ENCODE peak calls at places on chromosomes 3 and 15, in ten cellular contexts. D is A673, T is HepG2, H is AG08395, Z is AG04450, Q is GM12891, U is dermis microvascular lymphatic vessel endothelial cell, J is globus pallidus, M is cardiac muscle cell, K is NCI-H446 treated with DMSO at 0.1 percent for 48 hours. E is an unnamed sample.
A peak's percentile ranks its signal among the peaks of the same experiment; 100 is the strongest.

GRCh38 chr3:181711325-181712135 is at the start of gene SOX2:
- DNase-seq in D (peak; percentile 98), T (peak; percentile 67), H (peak; percentile 52), Z (no peak), Q (peak; percentile 57), U (peak; percentile 73), J (peak; percentile 95), M (peak; percentile 86), K (peak; percentile 94), E (no peak)

GRCh38 chr3:38274864-38275649 is 7.0 kb upstream of the SLC22A14 start:
- DNase-seq in D (no peak), T (no peak), H (no peak), Z (no peak), Q (no peak), U (no peak), J (no peak), M (no peak), K (no peak), E (no peak)

GRCh38 chr3:177676148-177676547 is 478.9 kb upstream of the TBL1XR1 start:
- DNase-seq in D (peak; percentile 49), T (no peak), H (no peak), Z (no peak), Q (no peak), U (no peak), J (no peak), M (no peak), K (no peak), E (no peak)

GRCh38 chr3:54780336-54780735 is 147.5 kb downstream of the LRTM1 start:
- DNase-seq in D (no peak), T (no peak), H (no peak), Z (no peak), Q (no peak), U (no peak), J (no peak), M (no peak), K (no peak), E (no peak)

GRCh38 chr3:113834983-113835382 is 3.6 kb upstream of the GRAMD1C start:
- DNase-seq in D (no peak), T (no peak), H (no peak), Z (no peak), Q (no peak), U (peak; percentile 8), J (no peak), M (no peak), K (no peak), E (no peak)

GRCh38 chr3:117814975-117815374 is 1105.4 kb downstream of the TUSC7 start:
- DNase-seq in D (no peak), T (no peak), H (no peak), Z (no peak), Q (no peak), U (no peak), J (no peak), M (no peak), K (no peak), E (no peak)

GRCh38 chr15:60221356-60221755 is 176.4 kb downstream of the ANXA2 start:
- DNase-seq in D (no peak), T (no peak), H (no peak), Z (no peak), Q (no peak), U (no peak), J (no peak), M (no peak), K (no peak), E (no peak)

GRCh38 chr15:66094331-66094730 is 159.2 kb downstream of the MEGF11 start:
- DNase-seq in D (no peak), T (no peak), H (no peak), Z (no peak), Q (no peak), U (no peak), J (no peak), M (no peak), K (no peak), E (no peak)

GRCh38 chr15:40087095-40087805 is 21.4 kb downstream of the BMF start:
- DNase-seq in D (no peak), T (no peak), H (no peak), Z (no peak), Q (no peak), U (no peak), J (no peak), M (no peak), K (no peak), E (no peak)

GRCh38 chr15:64883997-64884511 is 27.6 kb upstream of the ANKDD1A start:
- DNase-seq in D (peak; percentile 56), T (no peak), H (peak; percentile 92), Z (peak; percentile 76), Q (no peak), U (peak; percentile 95), J (no peak), M (peak; percentile 76), K (no peak), E (peak; percentile 51)

GRCh38 chr3:86887876-86888275 is 103.1 kb downstream of the VGLL3 start:
- DNase-seq in D (no peak), T (no peak), H (no peak), Z (no peak), Q (no peak), U (no peak), J (no peak), M (no peak), K (no peak), E (no peak)

GRCh38 chr3:172675371-172676193 is 35.3 kb downstream of the NCEH1 start:
- DNase-seq in D (peak; percentile 72), T (peak; percentile 53), H (peak; percentile 42), Z (no peak), Q (no peak), U (peak; percentile 68), J (no peak), M (peak; percentile 64), K (peak; percentile 23), E (no peak)

GRCh38 chr3:167821248-167821805 is 85.8 kb downstream of the SERPINI1 start:
- DNase-seq in D (no peak), T (no peak), H (no peak), Z (no peak), Q (no peak), U (no peak), J (no peak), M (no peak), K (no peak), E (no peak)

GRCh38 chr3:133136114-133137041 is 98.2 kb downstream of the TMEM108 start:
- DNase-seq in D (peak; percentile 12), T (no peak), H (no peak), Z (no peak), Q (peak; percentile 7), U (no peak), J (no peak), M (no peak), K (peak; percentile 56), E (no peak)

GRCh38 chr15:75532413-75533250 is 46.5 kb downstream of the PTPN9 start:
- DNase-seq in D (no peak), T (peak; percentile 57), H (peak; percentile 29), Z (peak; percentile 70), Q (no peak), U (peak; percentile 88), J (peak; percentile 26), M (peak; percentile 67), K (no peak), E (no peak)

GRCh38 chr3:178140491-178140890 is 395.7 kb upstream of the KCNMB2 start:
- DNase-seq in D (peak; percentile 26), T (no peak), H (peak; percentile 11), Z (peak; percentile 20), Q (no peak), U (peak; percentile 72), J (no peak), M (no peak), K (no peak), E (no peak)

GRCh38 chr15:25235391-25235790 is 203.4 kb downstream of the UBE3A start:
- DNase-seq in D (no peak), T (no peak), H (no peak), Z (no peak), Q (no peak), U (no peak), J (no peak), M (no peak), K (no peak), E (no peak)

GRCh38 chr3:120559228-120560061 is 36.7 kb upstream of the NDUFB4 start:
- DNase-seq in D (peak; percentile 39), T (peak; percentile 15), H (peak; percentile 61), Z (peak; percentile 26), Q (no peak), U (peak; percentile 63), J (peak; percentile 29), M (peak; percentile 56), K (no peak), E (no peak)

GRCh38 chr3:197555281-197556261 is at the start of gene BDH1:
- DNase-seq in D (peak; percentile 72), T (no peak), H (no peak), Z (no peak), Q (peak; percentile 68), U (peak; percentile 14), J (peak; percentile 30), M (peak; percentile 49), K (no peak), E (peak; percentile 37)

GRCh38 chr3:111610189-111610588 is 15.0 kb upstream of the ZBED2 start:
- DNase-seq in D (no peak), T (no peak), H (no peak), Z (no peak), Q (no peak), U (no peak), J (no peak), M (no peak), K (no peak), E (no peak)

GRCh38 chr15:42172475-42172874 is 16.0 kb upstream of the PLA2G4F start:
- DNase-seq in D (no peak), T (no peak), H (no peak), Z (no peak), Q (no peak), U (peak; percentile 49), J (no peak), M (no peak), K (no peak), E (no peak)

GRCh38 chr3:13204177-13204581 is 130.9 kb upstream of the IQSEC1 start:
- DNase-seq in D (no peak), T (no peak), H (no peak), Z (no peak), Q (no peak), U (no peak), J (no peak), M (no peak), K (no peak), E (no peak)

GRCh38 chr15:75029378-75030022 is 6.1 kb downstream of the PPCDC start:
- DNase-seq in D (peak; percentile 97), T (peak; percentile 66), H (peak; percentile 93), Z (peak; percentile 63), Q (peak; percentile 59), U (peak; percentile 96), J (peak; percentile 83), M (peak; percentile 92), K (peak; percentile 55), E (peak; percentile 81)

GRCh38 chr3:71728632-71729342 is 3.6 kb upstream of the EIF4E3 start:
- DNase-seq in D (peak; percentile 21), T (no peak), H (no peak), Z (no peak), Q (no peak), U (no peak), J (no peak), M (peak; percentile 29), K (no peak), E (no peak)

GRCh38 chr3:141326123-141326522 is 42.2 kb upstream of the ZBTB38 start:
- DNase-seq in D (no peak), T (no peak), H (no peak), Z (no peak), Q (no peak), U (no peak), J (no peak), M (no peak), K (no peak), E (no peak)

GRCh38 chr15:50883903-50884302 is 24.6 kb upstream of the AP4E1 start:
- DNase-seq in D (peak; percentile 41), T (no peak), H (peak; percentile 31), Z (no peak), Q (no peak), U (peak; percentile 72), J (no peak), M (no peak), K (no peak), E (no peak)

GRCh38 chr3:76039431-76039830 is 254.1 kb upstream of the ZNF717 start:
- DNase-seq in D (peak; percentile 5), T (no peak), H (peak; percentile 10), Z (no peak), Q (no peak), U (no peak), J (no peak), M (no peak), K (no peak), E (no peak)

GRCh38 chr3:187085933-187086332 is 53.4 kb downstream of the RPL39L start:
- DNase-seq in D (no peak), T (no peak), H (no peak), Z (no peak), Q (no peak), U (no peak), J (no peak), M (no peak), K (no peak), E (no peak)

E was measured in activated CD4-positive, CD25-positive, alpha-beta regulatory T cell.